ENCODE peak calls at places on chromosome 10, in eight cellular contexts. One of them, this sample, is unnamed.

GRCh38 chr10:107740962-107741690 is 576.6 kb upstream of the SORCS1 start:
- DNase-seq in posterior vena cava: no peak
- DNase-seq in activated CD4-positive, alpha-beta T cell treated with anti-CD3 and anti-CD28 coated beads for 24 hours: no peak
- DNase-seq in endodermal cell: no peak
- DNase-seq in adrenal gland: no peak
- DNase-seq in NCI-H2171 treated with DMSO at 0.1 percent for 48 hours: no peak
- DNase-seq in NCI-H1105: no peak
- DNase-seq in GOT3: no peak
- DNase-seq in this sample: no peak

GRCh38 chr10:22022257-22023051 is 18.9 kb upstream of the DNAJC1 start:
- DNase-seq in posterior vena cava: no peak
- DNase-seq in adrenal gland: peak
- DNase-seq in NCI-H2171 treated with DMSO at 0.1 percent for 48 hours: peak
- DNase-seq in NCI-H1105: no peak
- DNase-seq in GOT3: no peak
- DNase-seq in endodermal cell: no peak
- DNase-seq in activated CD4-positive, alpha-beta T cell treated with anti-CD3 and anti-CD28 coated beads for 24 hours: peak
- DNase-seq in this sample: no peak

GRCh38 chr10:29804025-29804852 is 169.5 kb upstream of the SVIL start:
- DNase-seq in NCI-H2171 treated with DMSO at 0.1 percent for 48 hours: peak
- DNase-seq in activated CD4-positive, alpha-beta T cell treated with anti-CD3 and anti-CD28 coated beads for 24 hours: no peak
- DNase-seq in NCI-H1105: no peak
- DNase-seq in endodermal cell: no peak
- DNase-seq in GOT3: peak
- DNase-seq in adrenal gland: peak
- DNase-seq in posterior vena cava: no peak
- DNase-seq in this sample: no peak

GRCh38 chr10:129872001-129872400 is 92.1 kb downstream of the EBF3 start:
- DNase-seq in adrenal gland: no peak
- DNase-seq in NCI-H2171 treated with DMSO at 0.1 percent for 48 hours: peak
- DNase-seq in activated CD4-positive, alpha-beta T cell treated with anti-CD3 and anti-CD28 coated beads for 24 hours: no peak
- DNase-seq in posterior vena cava: no peak
- DNase-seq in endodermal cell: no peak
- DNase-seq in GOT3: no peak
- DNase-seq in NCI-H1105: no peak
- DNase-seq in this sample: no peak

GRCh38 chr10:16242859-16243613 is 193.8 kb upstream of the PTER start:
- DNase-seq in NCI-H1105: no peak
- DNase-seq in posterior vena cava: no peak
- DNase-seq in adrenal gland: no peak
- DNase-seq in endodermal cell: peak
- DNase-seq in activated CD4-positive, alpha-beta T cell treated with anti-CD3 and anti-CD28 coated beads for 24 hours: no peak
- DNase-seq in NCI-H2171 treated with DMSO at 0.1 percent for 48 hours: no peak
- DNase-seq in GOT3: no peak
- DNase-seq in this sample: no peak

GRCh38 chr10:33195608-33196376 is 138.7 kb downstream of the NRP1 start:
- DNase-seq in GOT3: no peak
- DNase-seq in NCI-H1105: no peak
- DNase-seq in endodermal cell: no peak
- DNase-seq in posterior vena cava: no peak
- DNase-seq in adrenal gland: no peak
- DNase-seq in NCI-H2171 treated with DMSO at 0.1 percent for 48 hours: no peak
- DNase-seq in activated CD4-positive, alpha-beta T cell treated with anti-CD3 and anti-CD28 coated beads for 24 hours: no peak
- DNase-seq in this sample: no peak

GRCh38 chr10:62459072-62459471 is 84.9 kb downstream of the ZNF365 start:
- DNase-seq in NCI-H1105: no peak
- DNase-seq in endodermal cell: no peak
- DNase-seq in posterior vena cava: no peak
- DNase-seq in activated CD4-positive, alpha-beta T cell treated with anti-CD3 and anti-CD28 coated beads for 24 hours: no peak
- DNase-seq in NCI-H2171 treated with DMSO at 0.1 percent for 48 hours: no peak
- DNase-seq in GOT3: no peak
- DNase-seq in adrenal gland: no peak
- DNase-seq in this sample: no peak

GRCh38 chr10:47058961-47059391 is 147.7 kb downstream of the PTPN20 start:
- DNase-seq in endodermal cell: peak
- DNase-seq in posterior vena cava: no peak
- DNase-seq in NCI-H1105: no peak
- DNase-seq in NCI-H2171 treated with DMSO at 0.1 percent for 48 hours: peak
- DNase-seq in GOT3: no peak
- DNase-seq in activated CD4-positive, alpha-beta T cell treated with anti-CD3 and anti-CD28 coated beads for 24 hours: no peak
- DNase-seq in adrenal gland: no peak
- DNase-seq in this sample: peak

GRCh38 chr10:34801066-34801738 is 13.9 kb downstream of the PARD3 start:
- DNase-seq in endodermal cell: peak
- DNase-seq in activated CD4-positive, alpha-beta T cell treated with anti-CD3 and anti-CD28 coated beads for 24 hours: no peak
- DNase-seq in posterior vena cava: no peak
- DNase-seq in NCI-H2171 treated with DMSO at 0.1 percent for 48 hours: no peak
- DNase-seq in adrenal gland: no peak
- DNase-seq in GOT3: no peak
- DNase-seq in NCI-H1105: no peak
- DNase-seq in this sample: peak

GRCh38 chr10:74963549-74963948 is 137.1 kb downstream of the KAT6B start:
- DNase-seq in NCI-H1105: no peak
- DNase-seq in adrenal gland: no peak
- DNase-seq in activated CD4-positive, alpha-beta T cell treated with anti-CD3 and anti-CD28 coated beads for 24 hours: no peak
- DNase-seq in endodermal cell: no peak
- DNase-seq in NCI-H2171 treated with DMSO at 0.1 percent for 48 hours: no peak
- DNase-seq in posterior vena cava: no peak
- DNase-seq in GOT3: no peak
- DNase-seq in this sample: no peak

GRCh38 chr10:103416436-103417147 is 20.2 kb downstream of the PDCD11 start:
- DNase-seq in activated CD4-positive, alpha-beta T cell treated with anti-CD3 and anti-CD28 coated beads for 24 hours: no peak
- DNase-seq in endodermal cell: peak
- DNase-seq in posterior vena cava: no peak
- DNase-seq in NCI-H1105: peak
- DNase-seq in adrenal gland: peak
- DNase-seq in NCI-H2171 treated with DMSO at 0.1 percent for 48 hours: peak
- DNase-seq in GOT3: no peak
- DNase-seq in this sample: no peak

GRCh38 chr10:78688945-78689935 is 379.5 kb upstream of the ZMIZ1 start:
- DNase-seq in endodermal cell: peak
- DNase-seq in GOT3: no peak
- DNase-seq in posterior vena cava: peak
- DNase-seq in NCI-H1105: no peak
- DNase-seq in adrenal gland: no peak
- DNase-seq in activated CD4-positive, alpha-beta T cell treated with anti-CD3 and anti-CD28 coated beads for 24 hours: no peak
- DNase-seq in NCI-H2171 treated with DMSO at 0.1 percent for 48 hours: peak
- DNase-seq in this sample: no peak

GRCh38 chr10:51301644-51302043 is 227.4 kb downstream of the PRKG1 start:
- DNase-seq in NCI-H1105: no peak
- DNase-seq in activated CD4-positive, alpha-beta T cell treated with anti-CD3 and anti-CD28 coated beads for 24 hours: no peak
- DNase-seq in GOT3: no peak
- DNase-seq in posterior vena cava: no peak
- DNase-seq in NCI-H2171 treated with DMSO at 0.1 percent for 48 hours: no peak
- DNase-seq in adrenal gland: no peak
- DNase-seq in endodermal cell: no peak
- DNase-seq in this sample: no peak

GRCh38 chr10:3950676-3951275 is 165.8 kb upstream of the KLF6 start:
- DNase-seq in activated CD4-positive, alpha-beta T cell treated with anti-CD3 and anti-CD28 coated beads for 24 hours: no peak
- DNase-seq in NCI-H1105: no peak
- DNase-seq in NCI-H2171 treated with DMSO at 0.1 percent for 48 hours: no peak
- DNase-seq in endodermal cell: no peak
- DNase-seq in GOT3: no peak
- DNase-seq in adrenal gland: no peak
- DNase-seq in posterior vena cava: no peak
- DNase-seq in this sample: no peak

GRCh38 chr10:26015092-26015491 is 81.1 kb downstream of the MYO3A start:
- DNase-seq in NCI-H2171 treated with DMSO at 0.1 percent for 48 hours: no peak
- DNase-seq in NCI-H1105: no peak
- DNase-seq in endodermal cell: no peak
- DNase-seq in activated CD4-positive, alpha-beta T cell treated with anti-CD3 and anti-CD28 coated beads for 24 hours: no peak
- DNase-seq in adrenal gland: no peak
- DNase-seq in GOT3: no peak
- DNase-seq in posterior vena cava: no peak
- DNase-seq in this sample: no peak

GRCh38 chr10:132395704-132396494 is 1.1 kb upstream of the PWWP2B start:
- DNase-seq in activated CD4-positive, alpha-beta T cell treated with anti-CD3 and anti-CD28 coated beads for 24 hours: no peak
- DNase-seq in posterior vena cava: peak
- DNase-seq in endodermal cell: peak
- DNase-seq in GOT3: no peak
- DNase-seq in NCI-H2171 treated with DMSO at 0.1 percent for 48 hours: no peak
- DNase-seq in NCI-H1105: no peak
- DNase-seq in adrenal gland: peak
- DNase-seq in this sample: peak

GRCh38 chr10:97572214-97572989 is at the start of gene ANKRD2:
- DNase-seq in posterior vena cava: peak
- DNase-seq in endodermal cell: peak
- DNase-seq in GOT3: peak
- DNase-seq in NCI-H2171 treated with DMSO at 0.1 percent for 48 hours: peak
- DNase-seq in adrenal gland: peak
- DNase-seq in activated CD4-positive, alpha-beta T cell treated with anti-CD3 and anti-CD28 coated beads for 24 hours: peak
- DNase-seq in NCI-H1105: peak
- DNase-seq in this sample: peak

GRCh38 chr10:124731551-124731950 is 12.6 kb downstream of the FAM53B start:
- DNase-seq in activated CD4-positive, alpha-beta T cell treated with anti-CD3 and anti-CD28 coated beads for 24 hours: no peak
- DNase-seq in GOT3: no peak
- DNase-seq in endodermal cell: no peak
- DNase-seq in posterior vena cava: no peak
- DNase-seq in NCI-H1105: no peak
- DNase-seq in adrenal gland: peak
- DNase-seq in NCI-H2171 treated with DMSO at 0.1 percent for 48 hours: no peak
- DNase-seq in this sample: peak

GRCh38 chr10:654647-654996 is 34.8 kb downstream of the DIP2C start:
- DNase-seq in posterior vena cava: no peak
- DNase-seq in NCI-H1105: no peak
- DNase-seq in adrenal gland: no peak
- DNase-seq in NCI-H2171 treated with DMSO at 0.1 percent for 48 hours: no peak
- DNase-seq in GOT3: no peak
- DNase-seq in endodermal cell: peak
- DNase-seq in activated CD4-positive, alpha-beta T cell treated with anti-CD3 and anti-CD28 coated beads for 24 hours: no peak
- DNase-seq in this sample: no peak

GRCh38 chr10:61000769-61001730 is 57.1 kb upstream of the RHOBTB1 start:
- DNase-seq in adrenal gland: peak
- DNase-seq in endodermal cell: peak
- DNase-seq in NCI-H1105: peak
- DNase-seq in posterior vena cava: no peak
- DNase-seq in activated CD4-positive, alpha-beta T cell treated with anti-CD3 and anti-CD28 coated beads for 24 hours: no peak
- DNase-seq in GOT3: no peak
- DNase-seq in NCI-H2171 treated with DMSO at 0.1 percent for 48 hours: peak
- DNase-seq in this sample: peak

GRCh38 chr10:34967411-34967880 is 122.7 kb downstream of the CUL2 start:
- DNase-seq in endodermal cell: no peak
- DNase-seq in adrenal gland: peak
- DNase-seq in GOT3: no peak
- DNase-seq in activated CD4-positive, alpha-beta T cell treated with anti-CD3 and anti-CD28 coated beads for 24 hours: no peak
- DNase-seq in posterior vena cava: peak
- DNase-seq in NCI-H1105: no peak
- DNase-seq in NCI-H2171 treated with DMSO at 0.1 percent for 48 hours: no peak
- DNase-seq in this sample: no peak

GRCh38 chr10:60314306-60314940 is 75.3 kb downstream of the ANK3 start:
- DNase-seq in GOT3: no peak
- DNase-seq in endodermal cell: no peak
- DNase-seq in NCI-H2171 treated with DMSO at 0.1 percent for 48 hours: no peak
- DNase-seq in posterior vena cava: no peak
- DNase-seq in adrenal gland: no peak
- DNase-seq in activated CD4-positive, alpha-beta T cell treated with anti-CD3 and anti-CD28 coated beads for 24 hours: no peak
- DNase-seq in NCI-H1105: no peak
- DNase-seq in this sample: no peak